ENCODE peak calls at places on chromosomes 13 and 19, in five cellular contexts. One of them, this sample, is unnamed.

GRCh38 chr13:25167349-25167748 is 4.7 kb downstream of the AMER2 start:
- DNase-seq in HFF-Myc: no peak
- DNase-seq in NCI-H2081 treated with DMSO at 0.1 percent for 48 hours: no peak
- DNase-seq in stimulated activated CD4-positive, alpha-beta T cell treated with anti-CD3 and anti-CD28 coated beads, Interleukin-12 subunit alpha, Interleukin-12 subunit beta, amount 100 ng/mL, for 48 hours: no peak
- DNase-seq in NCI-H460: no peak
- DNase-seq in this sample: no peak

GRCh38 chr13:78589206-78589605 is 14.1 kb downstream of the POU4F1 start:
- DNase-seq in HFF-Myc: no peak
- DNase-seq in NCI-H2081 treated with DMSO at 0.1 percent for 48 hours: no peak
- DNase-seq in stimulated activated CD4-positive, alpha-beta T cell treated with anti-CD3 and anti-CD28 coated beads, Interleukin-12 subunit alpha, Interleukin-12 subunit beta, amount 100 ng/mL, for 48 hours: no peak
- DNase-seq in NCI-H460: peak; percentile 27
- DNase-seq in this sample: no peak

GRCh38 chr19:48806818-48807589 is 3.8 kb downstream of the BCAT2 start:
- DNase-seq in HFF-Myc: no peak
- DNase-seq in NCI-H2081 treated with DMSO at 0.1 percent for 48 hours: no peak
- DNase-seq in stimulated activated CD4-positive, alpha-beta T cell treated with anti-CD3 and anti-CD28 coated beads, Interleukin-12 subunit alpha, Interleukin-12 subunit beta, amount 100 ng/mL, for 48 hours: no peak
- DNase-seq in NCI-H460: no peak
- DNase-seq in this sample: peak; percentile 19

GRCh38 chr13:45500492-45501174 is 35.9 kb downstream of the COG3 start:
- DNase-seq in HFF-Myc: peak; percentile 67
- DNase-seq in NCI-H2081 treated with DMSO at 0.1 percent for 48 hours: no peak
- DNase-seq in stimulated activated CD4-positive, alpha-beta T cell treated with anti-CD3 and anti-CD28 coated beads, Interleukin-12 subunit alpha, Interleukin-12 subunit beta, amount 100 ng/mL, for 48 hours: no peak
- DNase-seq in NCI-H460: peak; percentile 58
- DNase-seq in this sample: no peak

GRCh38 chr19:10797078-10797477 is 38.9 kb downstream of the TMED1 start:
- DNase-seq in HFF-Myc: no peak
- DNase-seq in NCI-H2081 treated with DMSO at 0.1 percent for 48 hours: no peak
- DNase-seq in stimulated activated CD4-positive, alpha-beta T cell treated with anti-CD3 and anti-CD28 coated beads, Interleukin-12 subunit alpha, Interleukin-12 subunit beta, amount 100 ng/mL, for 48 hours: no peak
- DNase-seq in NCI-H460: no peak
- DNase-seq in this sample: no peak

GRCh38 chr13:50485979-50486935 is 357.2 kb downstream of the DLEU7 start:
- DNase-seq in HFF-Myc: peak; percentile 4
- DNase-seq in NCI-H2081 treated with DMSO at 0.1 percent for 48 hours: no peak
- DNase-seq in stimulated activated CD4-positive, alpha-beta T cell treated with anti-CD3 and anti-CD28 coated beads, Interleukin-12 subunit alpha, Interleukin-12 subunit beta, amount 100 ng/mL, for 48 hours: no peak
- DNase-seq in NCI-H460: no peak
- DNase-seq in this sample: no peak

GRCh38 chr13:102289606-102290005 is 112.2 kb downstream of the FGF14 start:
- DNase-seq in HFF-Myc: no peak
- DNase-seq in NCI-H2081 treated with DMSO at 0.1 percent for 48 hours: no peak
- DNase-seq in stimulated activated CD4-positive, alpha-beta T cell treated with anti-CD3 and anti-CD28 coated beads, Interleukin-12 subunit alpha, Interleukin-12 subunit beta, amount 100 ng/mL, for 48 hours: no peak
- DNase-seq in NCI-H460: no peak
- DNase-seq in this sample: no peak

GRCh38 chr19:16417660-16418596 is 53.8 kb downstream of the EPS15L1 start:
- DNase-seq in HFF-Myc: no peak
- DNase-seq in NCI-H2081 treated with DMSO at 0.1 percent for 48 hours: no peak
- DNase-seq in stimulated activated CD4-positive, alpha-beta T cell treated with anti-CD3 and anti-CD28 coated beads, Interleukin-12 subunit alpha, Interleukin-12 subunit beta, amount 100 ng/mL, for 48 hours: peak; percentile 13
- DNase-seq in NCI-H460: peak; percentile 47
- DNase-seq in this sample: peak; percentile 10

GRCh38 chr13:105462981-105463380 is 1072.5 kb downstream of the EFNB2 start:
- DNase-seq in HFF-Myc: no peak
- DNase-seq in NCI-H2081 treated with DMSO at 0.1 percent for 48 hours: peak; percentile 19
- DNase-seq in stimulated activated CD4-positive, alpha-beta T cell treated with anti-CD3 and anti-CD28 coated beads, Interleukin-12 subunit alpha, Interleukin-12 subunit beta, amount 100 ng/mL, for 48 hours: no peak
- DNase-seq in NCI-H460: no peak
- DNase-seq in this sample: no peak

GRCh38 chr19:37855098-37855497 is 51.3 kb downstream of the WDR87 start:
- DNase-seq in HFF-Myc: no peak
- DNase-seq in NCI-H2081 treated with DMSO at 0.1 percent for 48 hours: no peak
- DNase-seq in stimulated activated CD4-positive, alpha-beta T cell treated with anti-CD3 and anti-CD28 coated beads, Interleukin-12 subunit alpha, Interleukin-12 subunit beta, amount 100 ng/mL, for 48 hours: peak; percentile 28
- DNase-seq in NCI-H460: no peak
- DNase-seq in this sample: no peak

GRCh38 chr13:51330741-51331140 is 8.8 kb upstream of the SERPINE3 start:
- DNase-seq in HFF-Myc: no peak
- DNase-seq in NCI-H2081 treated with DMSO at 0.1 percent for 48 hours: no peak
- DNase-seq in stimulated activated CD4-positive, alpha-beta T cell treated with anti-CD3 and anti-CD28 coated beads, Interleukin-12 subunit alpha, Interleukin-12 subunit beta, amount 100 ng/mL, for 48 hours: no peak
- DNase-seq in NCI-H460: no peak
- DNase-seq in this sample: no peak

GRCh38 chr19:8231073-8231604 is 22.0 kb downstream of the CERS4 start:
- DNase-seq in HFF-Myc: no peak
- DNase-seq in NCI-H2081 treated with DMSO at 0.1 percent for 48 hours: no peak
- DNase-seq in stimulated activated CD4-positive, alpha-beta T cell treated with anti-CD3 and anti-CD28 coated beads, Interleukin-12 subunit alpha, Interleukin-12 subunit beta, amount 100 ng/mL, for 48 hours: no peak
- DNase-seq in NCI-H460: no peak
- DNase-seq in this sample: no peak

GRCh38 chr13:89966524-89966923 is 1381.0 kb upstream of the MIR17HG start:
- DNase-seq in HFF-Myc: no peak
- DNase-seq in NCI-H2081 treated with DMSO at 0.1 percent for 48 hours: no peak
- DNase-seq in stimulated activated CD4-positive, alpha-beta T cell treated with anti-CD3 and anti-CD28 coated beads, Interleukin-12 subunit alpha, Interleukin-12 subunit beta, amount 100 ng/mL, for 48 hours: no peak
- DNase-seq in NCI-H460: no peak
- DNase-seq in this sample: no peak

GRCh38 chr19:13827656-13828055 is 32.4 kb downstream of the ZSWIM4 start:
- DNase-seq in HFF-Myc: no peak
- DNase-seq in NCI-H2081 treated with DMSO at 0.1 percent for 48 hours: no peak
- DNase-seq in stimulated activated CD4-positive, alpha-beta T cell treated with anti-CD3 and anti-CD28 coated beads, Interleukin-12 subunit alpha, Interleukin-12 subunit beta, amount 100 ng/mL, for 48 hours: no peak
- DNase-seq in NCI-H460: no peak
- DNase-seq in this sample: no peak

GRCh38 chr19:36266375-36266961 is 51.6 kb downstream of the ZNF146 start:
- DNase-seq in HFF-Myc: no peak
- DNase-seq in NCI-H2081 treated with DMSO at 0.1 percent for 48 hours: no peak
- DNase-seq in stimulated activated CD4-positive, alpha-beta T cell treated with anti-CD3 and anti-CD28 coated beads, Interleukin-12 subunit alpha, Interleukin-12 subunit beta, amount 100 ng/mL, for 48 hours: no peak
- DNase-seq in NCI-H460: no peak
- DNase-seq in this sample: no peak

GRCh38 chr19:40960062-40960685 is 30.9 kb upstream of the CYP2B6 start:
- DNase-seq in HFF-Myc: no peak
- DNase-seq in NCI-H2081 treated with DMSO at 0.1 percent for 48 hours: no peak
- DNase-seq in stimulated activated CD4-positive, alpha-beta T cell treated with anti-CD3 and anti-CD28 coated beads, Interleukin-12 subunit alpha, Interleukin-12 subunit beta, amount 100 ng/mL, for 48 hours: no peak
- DNase-seq in NCI-H460: no peak
- DNase-seq in this sample: no peak

GRCh38 chr13:30978981-30979956 is 46.8 kb downstream of the TEX26 start:
- DNase-seq in HFF-Myc: no peak
- DNase-seq in NCI-H2081 treated with DMSO at 0.1 percent for 48 hours: no peak
- DNase-seq in stimulated activated CD4-positive, alpha-beta T cell treated with anti-CD3 and anti-CD28 coated beads, Interleukin-12 subunit alpha, Interleukin-12 subunit beta, amount 100 ng/mL, for 48 hours: no peak
- DNase-seq in NCI-H460: peak; percentile 5
- DNase-seq in this sample: no peak

GRCh38 chr19:45947926-45948325 is 25.7 kb downstream of the NOVA2 start:
- DNase-seq in HFF-Myc: no peak
- DNase-seq in NCI-H2081 treated with DMSO at 0.1 percent for 48 hours: no peak
- DNase-seq in stimulated activated CD4-positive, alpha-beta T cell treated with anti-CD3 and anti-CD28 coated beads, Interleukin-12 subunit alpha, Interleukin-12 subunit beta, amount 100 ng/mL, for 48 hours: no peak
- DNase-seq in NCI-H460: no peak
- DNase-seq in this sample: no peak

GRCh38 chr13:35824825-35825224 is 306.4 kb downstream of the DCLK1 start:
- DNase-seq in HFF-Myc: no peak
- DNase-seq in NCI-H2081 treated with DMSO at 0.1 percent for 48 hours: no peak
- DNase-seq in stimulated activated CD4-positive, alpha-beta T cell treated with anti-CD3 and anti-CD28 coated beads, Interleukin-12 subunit alpha, Interleukin-12 subunit beta, amount 100 ng/mL, for 48 hours: no peak
- DNase-seq in NCI-H460: no peak
- DNase-seq in this sample: no peak

GRCh38 chr13:80217614-80218456 is 123.1 kb downstream of the SPRY2 start:
- DNase-seq in HFF-Myc: no peak
- DNase-seq in NCI-H2081 treated with DMSO at 0.1 percent for 48 hours: no peak
- DNase-seq in stimulated activated CD4-positive, alpha-beta T cell treated with anti-CD3 and anti-CD28 coated beads, Interleukin-12 subunit alpha, Interleukin-12 subunit beta, amount 100 ng/mL, for 48 hours: no peak
- DNase-seq in NCI-H460: no peak
- DNase-seq in this sample: no peak

GRCh38 chr19:11378319-11379189 is 4.1 kb downstream of the SWSAP1 start:
- DNase-seq in HFF-Myc: no peak
- DNase-seq in NCI-H2081 treated with DMSO at 0.1 percent for 48 hours: no peak
- DNase-seq in stimulated activated CD4-positive, alpha-beta T cell treated with anti-CD3 and anti-CD28 coated beads, Interleukin-12 subunit alpha, Interleukin-12 subunit beta, amount 100 ng/mL, for 48 hours: no peak
- DNase-seq in NCI-H460: peak; percentile 56
- DNase-seq in this sample: peak; percentile 20

GRCh38 chr19:16520074-16520973 is 21.9 kb downstream of the CHERP start:
- DNase-seq in HFF-Myc: no peak
- DNase-seq in NCI-H2081 treated with DMSO at 0.1 percent for 48 hours: no peak
- DNase-seq in stimulated activated CD4-positive, alpha-beta T cell treated with anti-CD3 and anti-CD28 coated beads, Interleukin-12 subunit alpha, Interleukin-12 subunit beta, amount 100 ng/mL, for 48 hours: no peak
- DNase-seq in NCI-H460: no peak
- DNase-seq in this sample: no peak

GRCh38 chr13:44854264-44855060 is 134.8 kb downstream of the NUFIP1 start:
- DNase-seq in HFF-Myc: no peak
- DNase-seq in NCI-H2081 treated with DMSO at 0.1 percent for 48 hours: peak; percentile 69
- DNase-seq in stimulated activated CD4-positive, alpha-beta T cell treated with anti-CD3 and anti-CD28 coated beads, Interleukin-12 subunit alpha, Interleukin-12 subunit beta, amount 100 ng/mL, for 48 hours: no peak
- DNase-seq in NCI-H460: no peak
- DNase-seq in this sample: no peak

GRCh38 chr13:91574756-91575155 is 176.3 kb downstream of the GPC5 start:
- DNase-seq in HFF-Myc: no peak
- DNase-seq in NCI-H2081 treated with DMSO at 0.1 percent for 48 hours: no peak
- DNase-seq in stimulated activated CD4-positive, alpha-beta T cell treated with anti-CD3 and anti-CD28 coated beads, Interleukin-12 subunit alpha, Interleukin-12 subunit beta, amount 100 ng/mL, for 48 hours: no peak
- DNase-seq in NCI-H460: no peak
- DNase-seq in this sample: no peak

GRCh38 chr19:12886943-12887747 is at the start of gene KLF1:
- DNase-seq in HFF-Myc: no peak
- DNase-seq in NCI-H2081 treated with DMSO at 0.1 percent for 48 hours: no peak
- DNase-seq in stimulated activated CD4-positive, alpha-beta T cell treated with anti-CD3 and anti-CD28 coated beads, Interleukin-12 subunit alpha, Interleukin-12 subunit beta, amount 100 ng/mL, for 48 hours: no peak
- DNase-seq in NCI-H460: no peak
- DNase-seq in this sample: no peak

GRCh38 chr13:33490461-33491327 is 205.1 kb upstream of the STARD13 start:
- DNase-seq in HFF-Myc: no peak
- DNase-seq in NCI-H2081 treated with DMSO at 0.1 percent for 48 hours: no peak
- DNase-seq in stimulated activated CD4-positive, alpha-beta T cell treated with anti-CD3 and anti-CD28 coated beads, Interleukin-12 subunit alpha, Interleukin-12 subunit beta, amount 100 ng/mL, for 48 hours: no peak
- DNase-seq in NCI-H460: no peak
- DNase-seq in this sample: peak; percentile 21

GRCh38 chr19:7483720-7484201 is 5.1 kb downstream of the PEX11G start:
- DNase-seq in HFF-Myc: no peak
- DNase-seq in NCI-H2081 treated with DMSO at 0.1 percent for 48 hours: no peak
- DNase-seq in stimulated activated CD4-positive, alpha-beta T cell treated with anti-CD3 and anti-CD28 coated beads, Interleukin-12 subunit alpha, Interleukin-12 subunit beta, amount 100 ng/mL, for 48 hours: no peak
- DNase-seq in NCI-H460: no peak
- DNase-seq in this sample: no peak

GRCh38 chr13:82292334-82292733 is 1589.9 kb downstream of the SLITRK1 start:
- DNase-seq in HFF-Myc: no peak
- DNase-seq in NCI-H2081 treated with DMSO at 0.1 percent for 48 hours: peak; percentile 4
- DNase-seq in stimulated activated CD4-positive, alpha-beta T cell treated with anti-CD3 and anti-CD28 coated beads, Interleukin-12 subunit alpha, Interleukin-12 subunit beta, amount 100 ng/mL, for 48 hours: no peak
- DNase-seq in NCI-H460: no peak
- DNase-seq in this sample: no peak

GRCh38 chr13:36981156-36981743 is 17.9 kb downstream of the ALG5 start:
- DNase-seq in HFF-Myc: no peak
- DNase-seq in NCI-H2081 treated with DMSO at 0.1 percent for 48 hours: peak; percentile 16
- DNase-seq in stimulated activated CD4-positive, alpha-beta T cell treated with anti-CD3 and anti-CD28 coated beads, Interleukin-12 subunit alpha, Interleukin-12 subunit beta, amount 100 ng/mL, for 48 hours: no peak
- DNase-seq in NCI-H460: peak; percentile 40
- DNase-seq in this sample: no peak

GRCh38 chr13:112871742-112872141 is 97.3 kb upstream of the MCF2L start:
- DNase-seq in HFF-Myc: no peak
- DNase-seq in NCI-H2081 treated with DMSO at 0.1 percent for 48 hours: no peak
- DNase-seq in stimulated activated CD4-positive, alpha-beta T cell treated with anti-CD3 and anti-CD28 coated beads, Interleukin-12 subunit alpha, Interleukin-12 subunit beta, amount 100 ng/mL, for 48 hours: no peak
- DNase-seq in NCI-H460: no peak
- DNase-seq in this sample: no peak

GRCh38 chr13:100349594-100349993 is 239.0 kb downstream of the GGACT start:
- DNase-seq in HFF-Myc: no peak
- DNase-seq in NCI-H2081 treated with DMSO at 0.1 percent for 48 hours: no peak
- DNase-seq in stimulated activated CD4-positive, alpha-beta T cell treated with anti-CD3 and anti-CD28 coated beads, Interleukin-12 subunit alpha, Interleukin-12 subunit beta, amount 100 ng/mL, for 48 hours: no peak
- DNase-seq in NCI-H460: no peak
- DNase-seq in this sample: no peak